ENCODE peak calls at places on chromosomes 6 and 20, in six cellular contexts. One of them, this sample, is unnamed.

GRCh38 chr6:14703586-14703985 is 542.3 kb upstream of the JARID2 start:
- DNase-seq in suprapubic skin: no peak
- DNase-seq in A549: no peak
- DNase-seq in H1: no peak
- DNase-seq in transverse colon: no peak
- DNase-seq in sigmoid colon: no peak
- DNase-seq in this sample: no peak

GRCh38 chr6:32215617-32216016 is 8.2 kb downstream of the NOTCH4 start:
- DNase-seq in suprapubic skin: no peak
- DNase-seq in A549: no peak
- DNase-seq in H1: no peak
- DNase-seq in transverse colon: no peak
- DNase-seq in sigmoid colon: no peak
- DNase-seq in this sample: no peak

GRCh38 chr20:50788045-50788867 is 6.6 kb upstream of the BCAS4 start:
- DNase-seq in suprapubic skin: no peak
- DNase-seq in A549: peak; percentile 90
- DNase-seq in H1: no peak
- DNase-seq in transverse colon: no peak
- DNase-seq in sigmoid colon: peak; percentile 69
- DNase-seq in this sample: peak; percentile 52

GRCh38 chr6:39941138-39941537 is 6.9 kb upstream of the MOCS1 start:
- DNase-seq in suprapubic skin: no peak
- DNase-seq in A549: no peak
- DNase-seq in H1: no peak
- DNase-seq in transverse colon: no peak
- DNase-seq in sigmoid colon: no peak
- DNase-seq in this sample: no peak

GRCh38 chr6:64505312-64505711 is 869.7 kb downstream of the PHF3 start:
- DNase-seq in suprapubic skin: no peak
- DNase-seq in A549: peak; percentile 38
- DNase-seq in H1: peak; percentile 78
- DNase-seq in transverse colon: no peak
- DNase-seq in sigmoid colon: no peak
- DNase-seq in this sample: no peak

GRCh38 chr6:148445620-148446019 is 103.0 kb downstream of the SASH1 start:
- DNase-seq in suprapubic skin: no peak
- DNase-seq in A549: no peak
- DNase-seq in H1: no peak
- DNase-seq in transverse colon: no peak
- DNase-seq in sigmoid colon: no peak
- DNase-seq in this sample: no peak

GRCh38 chr20:57714409-57715267 is 4.8 kb upstream of the PMEPA1 start:
- DNase-seq in suprapubic skin: no peak
- DNase-seq in A549: peak; percentile 70
- DNase-seq in H1: no peak
- DNase-seq in transverse colon: no peak
- DNase-seq in sigmoid colon: no peak
- DNase-seq in this sample: no peak

GRCh38 chr6:26575494-26575939 is 21.2 kb upstream of the ABT1 start:
- DNase-seq in suprapubic skin: no peak
- DNase-seq in A549: peak; percentile 71
- DNase-seq in H1: no peak
- DNase-seq in transverse colon: no peak
- DNase-seq in sigmoid colon: no peak
- DNase-seq in this sample: no peak

GRCh38 chr20:32494498-32495216 is 90.5 kb downstream of the NOL4L start:
- DNase-seq in suprapubic skin: peak; percentile 28
- DNase-seq in A549: no peak
- DNase-seq in H1: no peak
- DNase-seq in transverse colon: no peak
- DNase-seq in sigmoid colon: peak; percentile 21
- DNase-seq in this sample: no peak

GRCh38 chr20:5222919-5223634 is 93.7 kb downstream of the PROKR2 start:
- DNase-seq in suprapubic skin: no peak
- DNase-seq in A549: peak; percentile 63
- DNase-seq in H1: peak; percentile 68
- DNase-seq in transverse colon: peak; percentile 62
- DNase-seq in sigmoid colon: no peak
- DNase-seq in this sample: peak; percentile 47

GRCh38 chr6:160861824-160862223 is 129.7 kb upstream of the MAP3K4 start:
- DNase-seq in suprapubic skin: no peak
- DNase-seq in A549: no peak
- DNase-seq in H1: no peak
- DNase-seq in transverse colon: no peak
- DNase-seq in sigmoid colon: no peak
- DNase-seq in this sample: no peak

GRCh38 chr6:159692303-159693127 is 526 bp downstream of the SOD2 start:
- DNase-seq in suprapubic skin: peak; percentile 78
- DNase-seq in A549: peak; percentile 51
- DNase-seq in H1: no peak
- DNase-seq in transverse colon: peak; percentile 71
- DNase-seq in sigmoid colon: peak; percentile 80
- DNase-seq in this sample: peak; percentile 60

GRCh38 chr6:45655630-45656422 is 278.1 kb upstream of the SUPT3H start:
- DNase-seq in suprapubic skin: no peak
- DNase-seq in A549: peak; percentile 82
- DNase-seq in H1: no peak
- DNase-seq in transverse colon: no peak
- DNase-seq in sigmoid colon: no peak
- DNase-seq in this sample: no peak
- TF ChIP-seq EP300 in suprapubic skin: no peak
- TF ChIP-seq EP300 in A549: peak; percentile 59
- TF ChIP-seq EP300 in H1: no peak
- TF ChIP-seq EP300 in transverse colon: peak; percentile 25
- TF ChIP-seq EP300 in sigmoid colon: peak; percentile 74
- TF ChIP-seq EP300 in this sample: no peak

GRCh38 chr6:27890351-27891299 is 21.6 kb downstream of the OR2B2 start:
- DNase-seq in suprapubic skin: no peak
- DNase-seq in A549: peak; percentile 94
- DNase-seq in H1: peak; percentile 80
- DNase-seq in transverse colon: peak; percentile 79
- DNase-seq in sigmoid colon: no peak
- DNase-seq in this sample: no peak

GRCh38 chr6:27888576-27888975 is 23.6 kb downstream of the OR2B2 start:
- DNase-seq in suprapubic skin: no peak
- DNase-seq in A549: no peak
- DNase-seq in H1: no peak
- DNase-seq in transverse colon: no peak
- DNase-seq in sigmoid colon: no peak
- DNase-seq in this sample: no peak

GRCh38 chr6:27889275-27889627 is 22.9 kb downstream of the OR2B2 start:
- DNase-seq in suprapubic skin: no peak
- DNase-seq in A549: no peak
- DNase-seq in H1: no peak
- DNase-seq in transverse colon: no peak
- DNase-seq in sigmoid colon: no peak
- DNase-seq in this sample: no peak

GRCh38 chr6:27891300-27891913 is 20.8 kb downstream of the OR2B2 start:
- DNase-seq in suprapubic skin: no peak
- DNase-seq in A549: no peak
- DNase-seq in H1: no peak
- DNase-seq in transverse colon: no peak
- DNase-seq in sigmoid colon: no peak
- DNase-seq in this sample: no peak

GRCh38 chr6:27889628-27890315 is 22.4 kb downstream of the OR2B2 start:
- DNase-seq in suprapubic skin: no peak
- DNase-seq in A549: peak; percentile 37
- DNase-seq in H1: no peak
- DNase-seq in transverse colon: no peak
- DNase-seq in sigmoid colon: no peak
- DNase-seq in this sample: no peak
- H3K4me3 ChIP-seq in suprapubic skin: peak overlapping the region; percentile 37
- H3K4me3 ChIP-seq in A549: peak overlapping the region; percentile 73
- H3K4me3 ChIP-seq in H1: peak overlapping the region; percentile 99
- H3K4me3 ChIP-seq in transverse colon: peak overlapping the region; percentile 29
- H3K4me3 ChIP-seq in sigmoid colon: no peak overlapping the region
- H3K4me3 ChIP-seq in this sample: no peak overlapping the region

DNA sequence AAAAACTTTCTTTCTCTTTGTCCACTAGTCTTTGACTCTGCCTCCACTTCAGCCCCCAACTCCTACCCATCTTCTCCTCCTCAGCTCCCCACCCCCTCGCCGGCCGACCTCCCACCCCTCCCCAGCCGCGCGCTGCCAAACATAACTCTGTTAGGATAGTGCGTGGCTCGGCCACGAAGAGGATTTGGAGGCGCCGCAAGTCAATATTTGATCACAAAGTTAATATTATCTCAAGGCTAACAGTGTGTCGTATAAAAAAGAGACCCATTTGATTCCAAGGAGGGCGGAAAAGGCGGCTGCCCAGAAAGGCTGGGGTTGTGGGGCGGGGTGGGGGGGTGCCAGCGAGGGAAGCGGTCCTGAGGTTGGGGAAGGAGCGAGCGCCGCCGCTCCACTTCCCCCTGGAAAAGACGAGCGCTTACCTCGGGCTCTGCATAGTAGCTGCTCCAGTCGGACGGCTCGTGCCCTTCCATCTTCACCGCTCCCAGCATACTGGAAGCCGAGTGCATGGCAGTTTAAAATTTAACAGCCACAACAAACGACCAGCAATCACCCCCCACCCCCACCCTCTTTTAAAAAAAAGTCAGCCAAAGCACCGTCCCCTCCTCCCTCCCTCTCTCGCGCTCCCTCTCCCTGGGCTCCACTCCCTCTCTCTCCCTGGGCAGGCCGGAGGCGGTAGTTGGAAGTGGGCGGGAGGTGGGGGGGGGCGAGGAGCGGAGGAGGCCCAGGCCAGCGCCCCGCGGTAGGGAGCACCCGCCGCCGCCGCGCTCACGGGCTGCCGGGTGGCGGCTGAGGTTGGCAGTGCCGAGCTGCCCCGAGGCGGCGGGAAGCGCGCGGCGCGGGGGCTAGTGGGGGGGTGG is at the start of gene FOXA2:
- DNase-seq in suprapubic skin: no peak
- DNase-seq in A549: peak; percentile 96
- DNase-seq in H1: peak; percentile 69
- DNase-seq in transverse colon: peak; percentile 79
- DNase-seq in sigmoid colon: no peak
- DNase-seq in this sample: no peak
- TF ChIP-seq POLR2A in suprapubic skin: no peak
- TF ChIP-seq POLR2A in A549: peak; percentile 72
- TF ChIP-seq POLR2A in H1: no peak
- TF ChIP-seq POLR2A in transverse colon: no peak
- TF ChIP-seq POLR2A in sigmoid colon: peak; percentile 21
- TF ChIP-seq POLR2A in this sample: no peak

GRCh38 chr20:62389601-62390087 is 2.7 kb downstream of the RPS21 start:
- DNase-seq in suprapubic skin: no peak
- DNase-seq in A549: no peak
- DNase-seq in H1: no peak
- DNase-seq in transverse colon: no peak
- DNase-seq in sigmoid colon: no peak
- DNase-seq in this sample: no peak

GRCh38 chr20:62387219-62387913 is 463 bp downstream of the RPS21 start:
- DNase-seq in suprapubic skin: no peak
- DNase-seq in A549: no peak
- DNase-seq in H1: no peak
- DNase-seq in transverse colon: no peak
- DNase-seq in sigmoid colon: no peak
- DNase-seq in this sample: no peak

GRCh38 chr20:62388839-62389600 is 2.1 kb downstream of the RPS21 start:
- DNase-seq in suprapubic skin: no peak
- DNase-seq in A549: no peak
- DNase-seq in H1: no peak
- DNase-seq in transverse colon: no peak
- DNase-seq in sigmoid colon: no peak
- DNase-seq in this sample: no peak

GRCh38 chr20:62387993-62388635 is 1.2 kb downstream of the RPS21 start:
- DNase-seq in suprapubic skin: no peak
- DNase-seq in A549: no peak
- DNase-seq in H1: no peak
- DNase-seq in transverse colon: no peak
- DNase-seq in sigmoid colon: no peak
- DNase-seq in this sample: no peak

GRCh38 chr20:62386383-62387218 is at the start of gene RPS21:
- DNase-seq in suprapubic skin: peak; percentile 96
- DNase-seq in A549: peak; percentile 93
- DNase-seq in H1: peak; percentile 90
- DNase-seq in transverse colon: peak; percentile 95
- DNase-seq in sigmoid colon: peak; percentile 97
- DNase-seq in this sample: peak; percentile 96
- TF ChIP-seq EP300 in suprapubic skin: no peak
- TF ChIP-seq EP300 in A549: no peak
- TF ChIP-seq EP300 in H1: no peak
- TF ChIP-seq EP300 in transverse colon: no peak
- TF ChIP-seq EP300 in sigmoid colon: peak; percentile 46
- TF ChIP-seq EP300 in this sample: no peak

DNA sequence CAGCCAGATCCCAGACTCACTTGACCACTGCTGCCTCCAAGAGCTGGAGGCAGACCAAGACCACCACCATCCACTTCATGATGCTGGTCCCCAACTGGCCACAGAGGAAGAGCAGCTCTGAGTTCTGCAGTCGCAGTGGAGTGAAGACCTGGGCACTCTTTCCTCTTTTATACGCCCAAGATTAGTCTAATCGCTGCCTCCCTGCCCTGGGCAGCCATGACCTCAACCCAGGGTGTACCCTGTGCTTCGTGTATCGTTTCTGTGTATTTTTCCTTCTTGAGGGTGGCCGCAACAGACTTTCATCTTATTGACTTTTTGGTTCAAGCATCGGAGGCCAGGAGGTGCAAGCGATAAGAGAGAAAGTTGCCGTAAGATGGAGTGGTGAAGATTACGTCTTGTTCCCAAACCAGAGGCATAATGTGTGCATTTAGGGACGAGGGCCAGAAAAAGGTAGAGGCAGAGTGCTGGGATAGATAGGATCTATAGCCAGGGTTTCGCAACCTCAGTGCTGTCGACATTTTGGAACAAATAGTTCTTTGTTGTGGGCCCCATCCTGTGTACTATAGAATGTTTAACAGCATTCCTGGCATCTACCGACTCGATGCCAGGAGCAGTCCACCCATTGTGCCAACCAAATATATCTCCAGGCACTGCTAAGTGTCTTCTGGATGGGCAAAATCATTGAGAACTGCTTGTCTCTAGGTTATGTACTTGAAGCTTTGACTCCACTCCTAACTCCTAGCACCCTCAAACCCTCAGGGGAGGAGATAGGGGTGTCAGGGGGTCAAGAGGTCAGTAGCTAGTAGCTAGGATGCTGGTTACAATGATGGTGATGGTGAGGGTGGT is at the start of gene PGC:
- DNase-seq in suprapubic skin: no peak
- DNase-seq in A549: no peak
- DNase-seq in H1: no peak
- DNase-seq in transverse colon: no peak
- DNase-seq in sigmoid colon: no peak
- DNase-seq in this sample: no peak
- H3K4me3 ChIP-seq in suprapubic skin: no peak within 1 kb of the TSS
- H3K4me3 ChIP-seq in A549: no peak within 1 kb of the TSS
- H3K4me3 ChIP-seq in H1: no peak within 1 kb of the TSS
- H3K4me3 ChIP-seq in transverse colon: no peak within 1 kb of the TSS
- H3K4me3 ChIP-seq in sigmoid colon: no peak within 1 kb of the TSS
- H3K4me3 ChIP-seq in this sample: no peak within 1 kb of the TSS

DNA sequence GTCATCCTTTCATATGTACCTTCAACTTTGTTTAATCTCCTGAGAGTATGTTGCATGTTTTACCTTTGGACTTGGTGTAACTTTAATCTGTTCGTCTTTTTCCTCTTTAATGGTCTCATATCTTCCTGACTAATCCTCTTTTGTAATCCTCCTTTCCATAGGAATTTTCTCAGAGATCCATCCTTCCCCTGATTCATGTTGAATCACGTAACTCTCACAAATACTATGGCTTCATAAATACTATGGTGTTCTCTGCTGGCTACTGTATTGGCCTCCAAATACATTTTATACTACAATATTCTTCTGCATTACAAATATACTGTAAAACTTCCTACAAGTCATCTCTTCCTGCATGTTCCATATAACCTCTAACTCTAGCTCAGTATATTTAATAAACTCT is 317.7 kb upstream of the ADGRB3 start:
- DNase-seq in suprapubic skin: no peak
- DNase-seq in A549: no peak
- DNase-seq in H1: no peak
- DNase-seq in transverse colon: no peak
- DNase-seq in sigmoid colon: no peak
- DNase-seq in this sample: no peak
- TF ChIP-seq POLR2A in suprapubic skin: no peak
- TF ChIP-seq POLR2A in A549: no peak
- TF ChIP-seq POLR2A in H1: no peak
- TF ChIP-seq POLR2A in transverse colon: no peak
- TF ChIP-seq POLR2A in sigmoid colon: no peak
- TF ChIP-seq POLR2A in this sample: no peak